ENCODE peak calls at places on chromosomes 11 and 22, in four cellular contexts. I is uterus; Z is PC-3; A is CD4-positive, alpha-beta T cell. R is an unnamed sample.

GRCh38 chr11:126311464-126312291 is 7.8 kb downstream of the DCPS start:
- DNase-seq in I (no peak), Z (no peak), A (no peak), R (no peak)

GRCh38 chr11:65743928-65744698 is 23.5 kb upstream of the RNASEH2C start:
- DNase-seq in I (no peak), Z (peak; percentile 70), A (no peak), R (no peak)

GRCh38 chr11:69044111-69045013 is 4.4 kb upstream of the TPCN2 start:
- DNase-seq in A (no peak), Z (peak; percentile 86), I (peak; percentile 83), R (no peak)

GRCh38 chr11:78139422-78140391 is at the start of gene ALG8:
- DNase-seq in A (peak; percentile 97), I (peak; percentile 93), Z (peak; percentile 99), R (peak; percentile 94)

GRCh38 chr11:85941380-85941973 is 86.3 kb downstream of the CCDC83 start:
- DNase-seq in I (peak; percentile 48), A (no peak), Z (peak; percentile 59), R (no peak)

GRCh38 chr11:15213471-15214231 is 98.9 kb downstream of the INSC start:
- DNase-seq in A (no peak), Z (no peak), I (no peak), R (no peak)

GRCh38 chr11:130042093-130042591 is 27.6 kb upstream of the APLP2 start:
- DNase-seq in I (no peak), A (no peak), Z (peak; percentile 97), R (no peak)

GRCh38 chr22:19197997-19198865 is 19.7 kb upstream of the SLC25A1 start:
- DNase-seq in Z (no peak), I (no peak), A (no peak), R (no peak)

GRCh38 chr22:39291501-39291900 is 27.9 kb downstream of the RPL3 start:
- DNase-seq in I (no peak), A (no peak), Z (no peak), R (no peak)
- TF ChIP-seq CTCF in I (no peak), A (no peak), Z (peak; percentile 42), R (no peak)

GRCh38 chr11:117927926-117928325 is 1.3 kb downstream of the TMPRSS13 start:
- DNase-seq in Z (no peak), A (no peak), I (no peak), R (no peak)

GRCh38 chr11:117930208-117930570 is 987 bp upstream of the TMPRSS13 start:
- DNase-seq in A (no peak), I (no peak), Z (no peak), R (no peak)

GRCh38 chr11:117930668-117931330 is 1.6 kb upstream of the TMPRSS13 start:
- DNase-seq in I (no peak), A (no peak), Z (no peak), R (no peak)

GRCh38 chr11:117929568-117930207 is 486 bp upstream of the TMPRSS13 start:
- DNase-seq in I (no peak), Z (no peak), A (no peak), R (no peak)

DNA sequence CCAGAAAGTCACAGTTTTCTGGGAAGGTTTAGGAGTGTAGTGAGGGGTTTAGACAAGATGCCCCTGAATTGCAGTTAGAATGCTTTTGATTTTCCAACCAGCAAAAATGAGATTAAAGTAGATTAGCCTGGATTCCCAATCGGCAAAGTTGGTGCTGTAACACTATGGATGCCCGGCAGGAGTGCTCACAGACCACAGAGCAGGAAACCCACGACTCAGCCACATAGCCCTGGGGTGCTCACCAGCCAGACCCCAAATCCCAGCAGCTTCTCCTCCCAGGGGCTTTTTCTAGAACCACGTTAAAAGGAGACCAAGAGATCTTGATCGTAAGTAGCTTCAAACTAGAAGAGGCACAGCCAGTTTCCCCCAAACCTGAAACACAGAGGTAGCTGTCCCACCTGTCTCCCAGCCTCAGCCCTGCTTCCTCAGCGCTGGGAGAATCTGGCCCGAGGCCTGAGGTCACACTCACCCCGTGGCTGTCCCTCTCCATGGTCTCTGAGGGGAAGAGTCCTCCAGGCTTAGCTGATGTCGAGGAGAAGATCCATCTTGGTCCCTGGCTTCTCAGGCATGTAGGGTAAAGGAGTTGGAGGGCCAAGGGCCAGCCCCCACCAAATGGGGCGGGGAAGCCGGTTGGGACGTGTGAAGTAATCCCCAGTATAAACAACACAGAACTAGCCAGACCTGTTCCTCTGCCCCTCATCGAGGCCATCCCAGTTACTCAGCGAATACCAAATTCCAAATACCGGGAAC is at the start of gene TMPRSS13:
- DNase-seq in I (no peak), Z (peak; percentile 87), A (no peak), R (no peak)
- TF ChIP-seq CTCF in I (no peak), Z (peak; percentile 48), A (no peak), R (no peak)

GRCh38 chr11:16925495-16926065 is 88.6 kb downstream of the PLEKHA7 start:
- DNase-seq in I (no peak), Z (peak; percentile 75), A (no peak), R (no peak)
- TF ChIP-seq CTCF in I (no peak), Z (no peak), A (no peak), R (no peak)

GRCh38 chr11:84146826-84147225 is 860.7 kb upstream of the CCDC90B start:
- DNase-seq in Z (no peak), I (no peak), A (no peak), R (no peak)
- TF ChIP-seq CTCF in Z (no peak), I (no peak), A (no peak), R (no peak)

DNA sequence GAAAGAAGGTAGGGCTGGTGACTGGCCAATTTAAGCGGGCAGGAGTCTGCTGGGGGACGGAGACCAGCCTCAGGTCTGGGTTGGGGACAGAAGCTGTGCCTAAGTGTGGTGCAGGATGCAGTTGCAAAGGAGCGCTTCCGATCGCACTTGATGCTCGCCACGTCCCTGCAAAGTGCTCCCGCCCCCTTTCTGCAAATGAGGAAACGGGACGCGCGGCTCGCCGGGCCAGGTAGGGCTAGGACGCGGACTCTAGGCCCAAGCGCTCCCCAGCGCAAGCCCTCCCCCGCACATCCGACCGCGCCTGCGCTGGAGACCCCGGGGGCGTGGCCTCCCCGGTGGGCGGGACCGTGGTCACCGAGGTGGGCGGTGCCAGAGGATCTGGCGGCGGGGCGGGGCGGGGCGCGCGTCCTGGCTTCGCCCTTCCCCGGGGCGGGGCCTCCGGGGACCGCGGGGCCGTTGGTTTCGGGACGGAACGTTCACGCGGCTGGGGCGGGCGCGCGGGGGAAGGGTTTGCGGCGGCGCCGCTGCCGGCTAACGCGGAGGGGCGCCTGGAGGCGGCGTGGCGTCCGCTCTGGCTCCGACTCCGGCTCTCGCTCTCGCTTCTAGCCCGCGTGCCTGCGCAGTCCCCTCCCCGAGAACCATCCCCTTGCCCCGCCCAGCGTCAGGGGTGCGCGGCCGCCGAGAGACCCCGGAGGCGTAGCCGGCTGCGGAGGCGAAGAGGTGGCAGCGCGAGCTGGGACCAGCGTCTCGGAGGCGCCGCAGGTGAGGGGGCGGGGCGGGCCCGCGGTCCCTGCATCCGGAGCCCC is at the start of gene FAM118A:
- DNase-seq in I (peak; percentile 90), Z (peak; percentile 91), A (peak; percentile 99), R (peak; percentile 100)
- TF ChIP-seq CTCF in I (peak; percentile 10), Z (no peak), A (no peak), R (no peak)

GRCh38 chr11:61259363-61259762 is 18.4 kb downstream of the PGA5 start:
- DNase-seq in I (no peak), Z (no peak), A (no peak), R (no peak)

GRCh38 chr11:61256710-61257482 is 15.9 kb downstream of the PGA5 start:
- DNase-seq in A (no peak), Z (no peak), I (no peak), R (no peak)

GRCh38 chr11:61258546-61258945 is 17.6 kb downstream of the PGA5 start:
- DNase-seq in I (no peak), A (no peak), Z (no peak), R (no peak)

GRCh38 chr11:61254403-61255025 is 13.5 kb downstream of the PGA5 start:
- DNase-seq in Z (peak; percentile 79), A (peak; percentile 60), I (peak; percentile 34), R (peak; percentile 49)
- TF ChIP-seq CTCF in Z (peak; percentile 91), A (peak; percentile 70), I (peak; percentile 54), R (no peak)

GRCh38 chr11:8219257-8220021 is 44.2 kb downstream of the LMO1 start:
- DNase-seq in Z (peak; percentile 67), A (no peak), I (no peak), R (no peak)
- TF ChIP-seq CTCF in Z (peak; percentile 72), A (peak; percentile 54), I (no peak), R (no peak)

GRCh38 chr11:123246749-123247497 is 51.9 kb upstream of the CLMP start:
- DNase-seq in A (peak; percentile 83), I (peak; percentile 80), Z (peak; percentile 92), R (peak; percentile 45)
- TF ChIP-seq CTCF in A (peak; percentile 95), I (peak; percentile 84), Z (peak; percentile 99), R (peak; percentile 85)

R was measured in activated B cell treated with CpG ODN at 0.5 μM for 24 hours.